ENCODE peak calls at places on chromosomes 2 and 18, in five cellular contexts. D is frontal cortex; E is stimulated activated CD4-positive, alpha-beta T cell treated with anti-CD3 and anti-CD28 coated beads, TNF-alpha, amount 100 ng/mL, for 48 hours; P is EH; G is astrocyte of the cerebellum. W is an unnamed sample.

GRCh38 chr2:180647651-180648050 is 332.8 kb upstream of the UBE2E3 start:
- DNase-seq in G (no peak), P (no peak), D (no peak), E (no peak), W (no peak)

GRCh38 chr2:95393901-95394300 is 8.6 kb upstream of the FAHD2A start:
- DNase-seq in D (no peak), P (no peak), E (no peak), G (no peak), W (no peak)

GRCh38 chr2:65554765-65555561 is 122.6 kb upstream of the SPRED2 start:
- DNase-seq in G (no peak), D (no peak), E (no peak), P (peak), W (no peak)

GRCh38 chr18:62327977-62328376 is 2.9 kb downstream of the TNFRSF11A start:
- DNase-seq in G (no peak), D (no peak), P (no peak), E (no peak), W (no peak)

GRCh38 chr2:19021100-19021476 is 337.3 kb downstream of the OSR1 start:
- DNase-seq in D (no peak), G (peak), P (peak), E (no peak), W (peak)

GRCh38 chr2:238868616-238869292 is 20.9 kb downstream of the TWIST2 start:
- DNase-seq in G (peak), D (no peak), E (no peak), P (peak), W (no peak)

GRCh38 chr2:73176205-73176880 is 26.0 kb upstream of the NOTO start:
- DNase-seq in E (no peak), D (no peak), G (no peak), P (peak), W (peak)

GRCh38 chr18:78908462-78908861 is 71.2 kb upstream of the SALL3 start:
- DNase-seq in P (no peak), D (no peak), G (no peak), E (no peak), W (no peak)

GRCh38 chr2:57720728-57721627 is 325.6 kb upstream of the VRK2 start:
- DNase-seq in D (peak), P (peak), G (peak), E (no peak), W (peak)

GRCh38 chr2:134845028-134845427 is 6.6 kb downstream of the ACMSD start:
- DNase-seq in D (no peak), G (no peak), P (no peak), E (no peak), W (no peak)

GRCh38 chr2:7707723-7708122 is 790.5 kb downstream of the RNF144A start:
- DNase-seq in D (no peak), E (no peak), P (peak), G (no peak), W (no peak)

GRCh38 chr2:70411489-70412081 is 109.7 kb upstream of the FAM136A start:
- DNase-seq in E (no peak), G (no peak), D (no peak), P (no peak), W (peak)